ENCODE peak calls at places on chromosomes 16 and 17, in four cellular contexts. R, L, G and N are unnamed samples.

GRCh38 chr17:55086635-55087058 is 118.1 kb downstream of the STXBP4 start:
- DNase-seq in R (no peak), L (peak; percentile 82), G (no peak), N (no peak)

GRCh38 chr16:54931757-54932660 is 1.3 kb downstream of the IRX5 start:
- DNase-seq in R (no peak), L (no peak), G (peak; percentile 67), N (no peak)

GRCh38 chr17:36464765-36465088 is 21.8 kb upstream of the ZNHIT3 start:
- DNase-seq in R (no peak), L (no peak), G (no peak), N (no peak)

GRCh38 chr17:8532021-8532420 is 96.3 kb downstream of the NDEL1 start:
- DNase-seq in R (peak; percentile 25), L (no peak), G (no peak), N (no peak)

GRCh38 chr16:57159447-57159846 is 26.4 kb downstream of the PSME3IP1 start:
- DNase-seq in R (no peak), L (no peak), G (no peak), N (no peak)

GRCh38 chr16:55482056-55482455 is 3.1 kb downstream of the MMP2 start:
- DNase-seq in R (no peak), L (peak; percentile 39), G (no peak), N (no peak)

GRCh38 chr16:52496051-52496876 is 50.7 kb downstream of the TOX3 start:
- DNase-seq in R (peak; percentile 27), L (no peak), G (no peak), N (no peak)

GRCh38 chr16:1495281-1496262 is 2.4 kb downstream of the TELO2 start:
- DNase-seq in R (no peak), L (no peak), G (no peak), N (no peak)

GRCh38 chr16:77468831-77469230 is 34.0 kb upstream of the ADAMTS18 start:
- DNase-seq in R (no peak), L (no peak), G (no peak), N (no peak)

GRCh38 chr16:31502981-31503380 is 5.2 kb downstream of the RUSF1 start:
- DNase-seq in R (no peak), L (peak; percentile 61), G (no peak), N (no peak)

GRCh38 chr16:685967-686366 is 1.8 kb upstream of the JMJD8 start:
- DNase-seq in R (peak; percentile 78), L (peak; percentile 40), G (no peak), N (no peak)

GRCh38 chr16:88298882-88299745 is 83.6 kb upstream of the ZNF469 start:
- DNase-seq in R (no peak), L (peak; percentile 60), G (no peak), N (no peak)

GRCh38 chr16:23539984-23540816 is 16.9 kb downstream of the EARS2 start:
- DNase-seq in R (no peak), L (no peak), G (no peak), N (no peak)

GRCh38 chr17:58086953-58087352 is 3.7 kb downstream of the DYNLL2 start:
- DNase-seq in R (no peak), L (no peak), G (no peak), N (no peak)

GRCh38 chr17:63631062-63631461 is 8.8 kb downstream of the MAP3K3 start:
- DNase-seq in R (no peak), L (no peak), G (no peak), N (no peak)
- TF ChIP-seq CTCF in R (no peak), L (no peak), G (no peak), N (no peak)

GRCh38 chr17:46769531-46770438 is 48.7 kb downstream of the WNT3 start:
- DNase-seq in R (no peak), L (peak; percentile 22), G (no peak), N (peak; percentile 60)

GRCh38 chr17:46772013-46772878 is 46.2 kb downstream of the WNT3 start:
- DNase-seq in R (peak; percentile 38), L (peak; percentile 21), G (peak; percentile 85), N (no peak)

GRCh38 chr17:46771601-46772012 is 46.9 kb downstream of the WNT3 start:
- DNase-seq in R (peak; percentile 27), L (peak; percentile 22), G (no peak), N (no peak)

GRCh38 chr17:46770818-46771600 is 47.5 kb downstream of the WNT3 start:
- DNase-seq in R (peak; percentile 51), L (peak; percentile 37), G (peak; percentile 80), N (peak; percentile 63)

DNA sequence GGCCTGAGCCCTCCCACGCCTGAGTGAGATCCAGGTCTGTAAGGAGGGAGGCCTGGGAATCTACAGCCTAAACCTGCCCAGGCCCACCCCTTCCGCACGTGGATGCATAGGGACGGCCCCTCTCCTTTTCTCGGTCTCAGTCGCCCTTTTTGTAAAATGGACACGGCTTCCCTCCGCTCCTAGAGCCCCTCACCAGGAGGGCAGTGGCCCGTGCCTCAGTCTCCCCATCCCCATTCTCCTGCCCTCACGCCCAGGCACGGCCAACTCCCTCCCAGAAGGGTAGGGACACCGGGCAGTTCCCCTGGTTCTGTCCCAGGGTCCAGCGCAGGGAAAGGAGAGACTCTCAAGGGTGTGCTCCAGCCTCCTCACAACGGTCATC is 48.1 kb downstream of the WNT3 start:
- DNase-seq in R (no peak), L (no peak), G (no peak), N (no peak)
- H3K4me3 ChIP-seq in R (no peak overlapping the region), L (no peak overlapping the region), G (peak overlapping the region; percentile 51), N (no peak overlapping the region)

GRCh38 chr16:72372646-72373045 is 200.7 kb upstream of the PMFBP1 start:
- DNase-seq in R (no peak), L (no peak), G (no peak), N (no peak)
- TF ChIP-seq CTCF in R (no peak), L (no peak), G (no peak), N (no peak)

DNA sequence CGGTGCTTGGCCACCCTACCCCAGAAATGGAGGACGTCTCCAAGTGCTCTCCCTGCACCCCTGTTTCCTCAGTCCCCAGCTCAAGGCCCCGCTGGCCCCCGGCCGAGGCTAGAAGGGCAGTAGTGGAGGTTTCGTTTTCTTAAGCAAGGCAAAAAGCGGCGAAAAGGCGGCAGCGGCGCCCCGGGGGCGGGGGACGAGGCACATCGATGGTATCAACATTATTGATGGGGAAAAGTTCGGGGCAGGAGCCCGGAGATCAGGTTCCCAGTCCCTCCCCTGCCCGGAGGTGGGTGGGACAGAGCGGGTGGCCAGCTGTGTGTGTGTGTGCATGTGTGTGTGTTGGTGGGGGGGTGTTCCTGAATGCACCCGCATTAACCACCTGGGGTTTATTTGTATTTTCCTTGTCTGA is 4.1 kb upstream of the SALL1 start:
- DNase-seq in R (peak; percentile 12), L (peak; percentile 36), G (no peak), N (no peak)
- H3K4me3 ChIP-seq in R (no peak overlapping the region), L (peak overlapping the region; percentile 58), G (peak overlapping the region; percentile 35), N (no peak overlapping the region)

GRCh38 chr16:89637379-89637778 is 20.1 kb downstream of the CHMP1A start:
- DNase-seq in R (no peak), L (no peak), G (no peak), N (no peak)
- TF ChIP-seq CTCF in R (no peak), L (no peak), G (no peak), N (no peak)